ENCODE peak calls at places on chromosomes 4 and X, in eight cellular contexts. Z is GM23338; R is naive B cell; J is nephron progenitor cell; L is activated CD8-positive, alpha-beta memory T cell treated with anti-CD3 and anti-CD28 coated beads for 1 hour; K is stromal cell of bone marrow; U is SHP77 treated with DMSO at 0.1 percent for 48 hours; A is stimulated activated CD8-positive, alpha-beta memory T cell treated with anti-CD3 and anti-CD28 coated beads, Interleukin-15, amount 100 ng/mL, for 24 hours. H is an unnamed sample.

GRCh38 chr4:119785963-119786362 is 157.4 kb upstream of the PDE5A start:
- DNase-seq in Z (peak), R (no peak), J (no peak), L (no peak), K (no peak), U (no peak), A (no peak), H (no peak)

GRCh38 chrX:109347618-109348017 is 134.3 kb downstream of the GUCY2F start:
- DNase-seq in Z (peak), R (no peak), J (no peak), L (no peak), K (peak), U (no peak), A (no peak), H (no peak)

GRCh38 chr4:38154681-38155588 is 194.7 kb downstream of the PTTG2 start:
- DNase-seq in Z (no peak), R (peak), J (no peak), L (no peak), K (no peak), U (no peak), A (no peak), H (no peak)

GRCh38 chr4:2361366-2362285 is 56.8 kb downstream of the ZFYVE28 start:
- DNase-seq in Z (peak), R (no peak), J (no peak), L (no peak), K (no peak), U (no peak), A (no peak), H (no peak)

GRCh38 chr4:138235419-138235952 is 6.7 kb downstream of the SLC7A11 start:
- DNase-seq in Z (no peak), R (no peak), J (no peak), L (no peak), K (peak), U (no peak), A (no peak), H (no peak)

GRCh38 chr4:62531250-62531649 is 1331.1 kb downstream of the ADGRL3 start:
- DNase-seq in Z (peak), R (no peak), J (no peak), L (no peak), K (no peak), U (no peak), A (no peak), H (no peak)

GRCh38 chrX:31743004-31743403 is 671.2 kb upstream of the FTHL17 start:
- DNase-seq in Z (no peak), R (no peak), J (no peak), L (no peak), K (no peak), U (no peak), A (no peak), H (no peak)

GRCh38 chr4:157075811-157076577 is at the start of gene GLRB:
- DNase-seq in Z (peak), R (no peak), J (peak), L (no peak), K (no peak), U (peak), A (no peak), H (no peak)

GRCh38 chrX:46626566-46626965 is 53.0 kb downstream of the CHST7 start:
- DNase-seq in Z (no peak), R (peak), J (no peak), L (no peak), K (no peak), U (no peak), A (no peak), H (no peak)

GRCh38 chr4:173752610-173753009 is 222.6 kb upstream of the HAND2 start:
- DNase-seq in Z (peak), R (no peak), J (peak), L (no peak), K (no peak), U (no peak), A (no peak), H (peak)

GRCh38 chr4:184364100-184364921 is 110.0 kb downstream of the IRF2 start:
- DNase-seq in Z (no peak), R (no peak), J (no peak), L (no peak), K (no peak), U (no peak), A (no peak), H (no peak)

GRCh38 chr4:36067116-36067515 is 177.2 kb downstream of the ARAP2 start:
- DNase-seq in Z (no peak), R (no peak), J (no peak), L (no peak), K (no peak), U (no peak), A (no peak), H (no peak)

GRCh38 chrX:3346436-3347329 is at the start of gene MXRA5:
- DNase-seq in Z (peak), R (no peak), J (peak), L (no peak), K (no peak), U (no peak), A (no peak), H (no peak)

GRCh38 chrX:721354-721753 is 90.8 kb downstream of the SHOX start:
- DNase-seq in Z (no peak), R (no peak), J (no peak), L (no peak), K (no peak), U (no peak), A (no peak), H (no peak)

GRCh38 chr4:36773467-36773866 is 471.1 kb upstream of the NWD2 start:
- DNase-seq in Z (no peak), R (no peak), J (no peak), L (no peak), K (no peak), U (no peak), A (no peak), H (no peak)

GRCh38 chr4:25368315-25368714 is 8.7 kb upstream of the ANAPC4 start:
- DNase-seq in Z (no peak), R (no peak), J (no peak), L (no peak), K (no peak), U (no peak), A (no peak), H (no peak)

GRCh38 chr4:177313263-177313662 is 3.6 kb downstream of the NEIL3 start:
- DNase-seq in Z (no peak), R (no peak), J (no peak), L (no peak), K (no peak), U (no peak), A (no peak), H (no peak)

GRCh38 chr4:92328095-92328494 is 24.3 kb downstream of the GRID2 start:
- DNase-seq in Z (no peak), R (no peak), J (no peak), L (no peak), K (no peak), U (no peak), A (no peak), H (no peak)

GRCh38 chr4:2743518-2744445 is 12.4 kb downstream of the TNIP2 start:
- DNase-seq in Z (no peak), R (no peak), J (no peak), L (no peak), K (no peak), U (no peak), A (no peak), H (no peak)

GRCh38 chrX:103453655-103454054 is 65.6 kb downstream of the RAB40A start:
- DNase-seq in Z (no peak), R (no peak), J (no peak), L (no peak), K (peak), U (no peak), A (no peak), H (no peak)

GRCh38 chrX:119468930-119469635 is 839 bp downstream of the SLC25A5 start:
- DNase-seq in Z (peak), R (peak), J (peak), L (peak), K (peak), U (no peak), A (peak), H (peak)

GRCh38 chrX:50747471-50747900 is 66.5 kb downstream of the SHROOM4 start:
- DNase-seq in Z (peak), R (no peak), J (peak), L (no peak), K (peak), U (no peak), A (no peak), H (no peak)

GRCh38 chrX:47366051-47366722 is 4.2 kb upstream of the ZNF157 start:
- DNase-seq in Z (peak), R (peak), J (peak), L (peak), K (peak), U (peak), A (no peak), H (peak)

GRCh38 chr4:183747931-183748664 is 89.0 kb downstream of the TRAPPC11 start:
- DNase-seq in Z (no peak), R (no peak), J (no peak), L (no peak), K (no peak), U (no peak), A (no peak), H (no peak)

GRCh38 chr4:118752551-118752950 is 67.4 kb downstream of the METTL14 start:
- DNase-seq in Z (no peak), R (no peak), J (no peak), L (no peak), K (no peak), U (no peak), A (no peak), H (no peak)

GRCh38 chrX:31036895-31037294 is 34.9 kb downstream of the FTHL17 start:
- DNase-seq in Z (peak), R (peak), J (peak), L (no peak), K (peak), U (peak), A (no peak), H (no peak)

GRCh38 chr4:173074501-173074946 is 94.1 kb upstream of the GALNT7 start:
- DNase-seq in Z (peak), R (no peak), J (no peak), L (no peak), K (peak), U (no peak), A (no peak), H (no peak)

GRCh38 chr4:159191989-159192388 is 89.1 kb downstream of the RAPGEF2 start:
- DNase-seq in Z (peak), R (no peak), J (no peak), L (no peak), K (peak), U (peak), A (no peak), H (no peak)

GRCh38 chr4:54218736-54219135 is 10.4 kb upstream of the PDGFRA start:
- DNase-seq in Z (no peak), R (no peak), J (no peak), L (no peak), K (no peak), U (no peak), A (no peak), H (no peak)

GRCh38 chr4:86156526-86156925 is 203.3 kb downstream of the MAPK10 start:
- DNase-seq in Z (no peak), R (no peak), J (no peak), L (no peak), K (no peak), U (no peak), A (no peak), H (no peak)

GRCh38 chrX:150348365-150348764 is 14.8 kb upstream of the MAMLD1 start:
- DNase-seq in Z (peak), R (no peak), J (no peak), L (no peak), K (no peak), U (no peak), A (no peak), H (no peak)

GRCh38 chrX:22533898-22534297 is 261.2 kb downstream of the CBLL2 start:
- DNase-seq in Z (peak), R (peak), J (no peak), L (no peak), K (no peak), U (no peak), A (no peak), H (no peak)

GRCh38 chr4:186029731-186030421 is 39.1 kb upstream of the TLR3 start:
- DNase-seq in Z (peak), R (no peak), J (peak), L (no peak), K (peak), U (no peak), A (no peak), H (no peak)

GRCh38 chrX:47843363-47843762 is 6.7 kb downstream of the ZNF81 start:
- DNase-seq in Z (no peak), R (no peak), J (no peak), L (no peak), K (no peak), U (no peak), A (no peak), H (no peak)

GRCh38 chr4:10737335-10737734 is 52.8 kb upstream of the CLNK start:
- DNase-seq in Z (peak), R (no peak), J (no peak), L (no peak), K (no peak), U (no peak), A (no peak), H (no peak)

GRCh38 chr4:179597301-179597700 is 2155.1 kb upstream of the AGA start:
- DNase-seq in Z (no peak), R (no peak), J (no peak), L (no peak), K (no peak), U (no peak), A (no peak), H (no peak)

H was measured in activated T-helper 2 cell treated with anti-CD3 and anti-CD28 coated beads, Interferon-gamma antibody, Interleukin-2, Interleukin-4, amounts not matched to agents 10 μg/mL and 5 μg/mL and 100 μg/mL, durations not matched to agents 14 hours and 24 hours and 36 hours.